ENCODE peak calls at places on chromosomes 5 and 9, in six cellular contexts. One of them, this sample, is unnamed.

GRCh38 chr9:104868687-104869404 is 59.1 kb downstream of the ABCA1 start:
- DNase-seq in A549: peak; percentile 68
- DNase-seq in GM12878: no peak
- DNase-seq in tibial nerve: peak; percentile 56
- DNase-seq in K562: peak; percentile 27
- DNase-seq in SK-N-SH: peak; percentile 37
- DNase-seq in this sample: peak; percentile 84

GRCh38 chr9:78620303-78620702 is 323.4 kb downstream of the PSAT1 start:
- DNase-seq in K562: no peak
- DNase-seq in tibial nerve: no peak
- DNase-seq in SK-N-SH: no peak
- DNase-seq in GM12878: no peak
- DNase-seq in A549: no peak
- DNase-seq in this sample: no peak

GRCh38 chr9:73133921-73134407 is 17.7 kb upstream of the ANXA1 start:
- DNase-seq in SK-N-SH: no peak
- DNase-seq in A549: no peak
- DNase-seq in GM12878: peak; percentile 42
- DNase-seq in tibial nerve: no peak
- DNase-seq in K562: no peak
- DNase-seq in this sample: no peak

GRCh38 chr9:132858756-132859155 is 19.3 kb downstream of the AK8 start:
- DNase-seq in GM12878: no peak
- DNase-seq in tibial nerve: no peak
- DNase-seq in K562: no peak
- DNase-seq in A549: no peak
- DNase-seq in SK-N-SH: no peak
- DNase-seq in this sample: no peak

GRCh38 chr5:144703776-144704175 is 533.1 kb downstream of the KCTD16 start:
- DNase-seq in tibial nerve: no peak
- DNase-seq in GM12878: no peak
- DNase-seq in SK-N-SH: no peak
- DNase-seq in A549: no peak
- DNase-seq in K562: no peak
- DNase-seq in this sample: no peak

GRCh38 chr9:116002624-116003023 is 151.0 kb upstream of the PAPPA start:
- DNase-seq in A549: no peak
- DNase-seq in GM12878: no peak
- DNase-seq in SK-N-SH: no peak
- DNase-seq in tibial nerve: no peak
- DNase-seq in K562: no peak
- DNase-seq in this sample: no peak

GRCh38 chr5:139637438-139638089 is 10.6 kb upstream of the CXXC5 start:
- DNase-seq in A549: no peak
- DNase-seq in SK-N-SH: peak; percentile 96
- DNase-seq in GM12878: no peak
- DNase-seq in tibial nerve: peak; percentile 82
- DNase-seq in K562: peak; percentile 88
- DNase-seq in this sample: peak; percentile 79

GRCh38 chr5:72658767-72659540 is 151.7 kb upstream of the ZNF366 start:
- DNase-seq in tibial nerve: no peak
- DNase-seq in SK-N-SH: no peak
- DNase-seq in A549: no peak
- DNase-seq in GM12878: no peak
- DNase-seq in K562: no peak
- DNase-seq in this sample: no peak

GRCh38 chr5:68336200-68336599 is 120.6 kb downstream of the PIK3R1 start:
- DNase-seq in A549: no peak
- DNase-seq in GM12878: no peak
- DNase-seq in SK-N-SH: no peak
- DNase-seq in tibial nerve: no peak
- DNase-seq in K562: no peak
- DNase-seq in this sample: no peak

GRCh38 chr9:20754556-20754955 is 70.5 kb downstream of the FOCAD start:
- DNase-seq in GM12878: no peak
- DNase-seq in K562: no peak
- DNase-seq in tibial nerve: no peak
- DNase-seq in SK-N-SH: no peak
- DNase-seq in A549: no peak
- DNase-seq in this sample: no peak

GRCh38 chr9:107447081-107447480 is 42.5 kb downstream of the KLF4 start:
- DNase-seq in SK-N-SH: no peak
- DNase-seq in GM12878: no peak
- DNase-seq in K562: no peak
- DNase-seq in tibial nerve: no peak
- DNase-seq in A549: no peak
- DNase-seq in this sample: no peak

GRCh38 chr5:81817980-81818379 is 67.1 kb upstream of the SSBP2 start:
- DNase-seq in SK-N-SH: no peak
- DNase-seq in tibial nerve: no peak
- DNase-seq in K562: no peak
- DNase-seq in A549: no peak
- DNase-seq in GM12878: no peak
- DNase-seq in this sample: no peak

GRCh38 chr9:93083592-93084470 is 12.2 kb upstream of the CARD19 start:
- DNase-seq in SK-N-SH: peak; percentile 3
- DNase-seq in K562: no peak
- DNase-seq in GM12878: no peak
- DNase-seq in tibial nerve: no peak
- DNase-seq in A549: no peak
- DNase-seq in this sample: no peak

DNA sequence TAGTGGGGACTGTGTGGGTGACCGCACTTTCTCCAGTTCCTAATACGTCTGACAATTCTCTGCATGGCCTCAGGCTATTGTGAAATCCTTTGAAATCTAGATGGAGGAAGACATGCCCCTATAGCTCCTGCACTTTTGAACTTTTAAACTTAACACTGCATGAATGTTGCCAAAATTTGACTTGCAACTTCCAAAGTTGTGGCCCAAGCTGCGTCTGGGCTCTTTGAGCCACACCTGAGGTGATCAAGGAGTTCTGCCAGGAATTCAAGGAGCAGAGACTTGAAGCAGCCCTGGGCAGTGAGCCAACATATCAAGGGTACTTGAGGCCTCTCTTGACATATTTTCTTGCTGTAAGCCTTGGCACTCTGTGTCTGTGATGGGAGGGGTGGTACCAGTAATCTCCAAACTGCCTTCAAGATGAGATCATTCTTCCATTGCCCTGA is 1336.1 kb upstream of the CDH9 start:
- DNase-seq in K562: no peak
- DNase-seq in A549: peak; percentile 6
- DNase-seq in tibial nerve: no peak
- DNase-seq in SK-N-SH: no peak
- DNase-seq in GM12878: no peak
- DNase-seq in this sample: no peak
- TF ChIP-seq EP300 in K562: no peak
- TF ChIP-seq EP300 in A549: peak; percentile 39
- TF ChIP-seq EP300 in tibial nerve: no peak
- TF ChIP-seq EP300 in SK-N-SH: no peak
- TF ChIP-seq EP300 in GM12878: no peak
- TF ChIP-seq EP300 in this sample: no peak

GRCh38 chr9:131839281-131840084 is 99.6 kb upstream of the RAPGEF1 start:
- DNase-seq in GM12878: no peak
- DNase-seq in K562: no peak
- DNase-seq in SK-N-SH: no peak
- DNase-seq in A549: no peak
- DNase-seq in tibial nerve: no peak
- DNase-seq in this sample: no peak
- H3K4me1 ChIP-seq in GM12878: no peaks in the 10 kb centered on the region
- H3K4me1 ChIP-seq in K562: peaks cover 10% of the 10 kb centered on the region
- H3K4me1 ChIP-seq in SK-N-SH: no peaks in the 10 kb centered on the region
- H3K4me1 ChIP-seq in A549: no peaks in the 10 kb centered on the region
- H3K4me1 ChIP-seq in tibial nerve: no peaks in the 10 kb centered on the region
- H3K4me1 ChIP-seq in this sample: no peaks in the 10 kb centered on the region

GRCh38 chr5:160466121-160466520 is 44.5 kb downstream of the PTTG1 start:
- DNase-seq in K562: no peak
- DNase-seq in A549: no peak
- DNase-seq in SK-N-SH: no peak
- DNase-seq in tibial nerve: no peak
- DNase-seq in GM12878: no peak
- DNase-seq in this sample: no peak
- H3K4me3 ChIP-seq in K562: no peak overlapping the region
- H3K4me3 ChIP-seq in A549: no peak overlapping the region
- H3K4me3 ChIP-seq in SK-N-SH: no peak overlapping the region
- H3K4me3 ChIP-seq in tibial nerve: no peak overlapping the region
- H3K4me3 ChIP-seq in GM12878: peak overlapping the region; percentile 45
- H3K4me3 ChIP-seq in this sample: no peak overlapping the region

GRCh38 chr5:103741984-103742383 is 179.4 kb upstream of the NUDT12 start:
- DNase-seq in tibial nerve: peak; percentile 32
- DNase-seq in A549: no peak
- DNase-seq in GM12878: no peak
- DNase-seq in SK-N-SH: no peak
- DNase-seq in K562: no peak
- DNase-seq in this sample: no peak

GRCh38 chr5:103743455-103743854 is 180.9 kb upstream of the NUDT12 start:
- DNase-seq in tibial nerve: no peak
- DNase-seq in GM12878: no peak
- DNase-seq in SK-N-SH: no peak
- DNase-seq in A549: no peak
- DNase-seq in K562: no peak
- DNase-seq in this sample: no peak

GRCh38 chr5:103744159-103744558 is 181.6 kb upstream of the NUDT12 start:
- DNase-seq in K562: no peak
- DNase-seq in A549: no peak
- DNase-seq in SK-N-SH: no peak
- DNase-seq in GM12878: no peak
- DNase-seq in tibial nerve: no peak
- DNase-seq in this sample: no peak

DNA sequence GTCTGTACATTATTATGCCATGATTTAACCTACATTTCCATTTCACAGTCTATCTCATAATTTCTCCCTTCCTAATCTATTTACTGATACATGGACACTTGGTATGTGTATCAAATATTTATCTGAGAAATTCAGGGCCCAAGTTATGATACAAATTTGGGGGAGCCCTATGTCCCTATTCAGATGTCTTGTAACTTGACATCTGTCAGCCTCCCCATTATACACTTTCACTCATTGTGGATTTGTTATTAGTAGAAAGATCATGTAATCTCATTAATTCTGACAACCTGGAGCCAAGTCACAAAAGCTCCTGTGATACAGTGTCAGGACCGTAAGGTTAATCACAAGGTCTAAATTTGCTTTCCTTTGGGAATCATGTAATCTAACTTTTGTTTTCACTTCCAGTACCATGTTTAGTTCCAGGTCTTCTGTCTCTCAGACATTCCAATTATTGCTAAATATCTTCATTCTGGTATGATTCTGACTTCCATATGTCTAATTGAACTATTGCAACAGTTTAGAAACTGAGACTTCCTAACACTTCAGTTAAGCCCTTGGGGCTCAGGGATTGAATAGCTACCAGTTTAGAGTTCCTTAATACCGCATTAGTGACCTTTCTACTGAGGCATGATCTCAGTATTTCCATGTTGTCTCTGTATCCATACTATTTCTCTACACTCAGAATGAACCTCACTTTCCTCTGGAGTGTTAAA is 182.9 kb upstream of the NUDT12 start:
- DNase-seq in GM12878: no peak
- DNase-seq in K562: no peak
- DNase-seq in A549: no peak
- DNase-seq in SK-N-SH: no peak
- DNase-seq in tibial nerve: no peak
- DNase-seq in this sample: no peak
- TF ChIP-seq EP300 in GM12878: no peak
- TF ChIP-seq EP300 in K562: no peak
- TF ChIP-seq EP300 in A549: no peak
- TF ChIP-seq EP300 in SK-N-SH: no peak
- TF ChIP-seq EP300 in tibial nerve: no peak
- TF ChIP-seq EP300 in this sample: no peak

DNA sequence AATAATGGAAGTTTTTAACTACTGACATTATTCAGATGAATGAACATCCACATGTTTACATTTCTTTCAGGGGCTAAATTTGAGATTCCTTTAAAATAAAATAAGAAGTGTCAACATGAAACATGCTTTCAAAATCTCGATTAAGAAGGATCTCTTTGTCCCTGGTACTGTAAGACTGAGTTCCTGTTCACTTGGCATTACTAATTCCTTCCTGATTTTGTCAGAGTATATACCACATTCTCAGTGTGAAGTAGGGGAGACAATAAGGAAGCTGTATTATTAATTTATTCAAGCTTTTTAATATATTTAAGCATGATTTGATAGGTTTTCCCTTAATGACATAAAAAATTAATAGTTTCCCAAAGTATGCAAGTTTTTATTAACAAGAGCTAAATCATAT is 81.5 kb upstream of the GRHPR start:
- DNase-seq in SK-N-SH: no peak
- DNase-seq in K562: no peak
- DNase-seq in tibial nerve: no peak
- DNase-seq in A549: no peak
- DNase-seq in GM12878: no peak
- DNase-seq in this sample: no peak
- H3K4me1 ChIP-seq in SK-N-SH: peaks cover 4% of the 10 kb centered on the region
- H3K4me1 ChIP-seq in K562: peaks cover 24% of the 10 kb centered on the region
- H3K4me1 ChIP-seq in tibial nerve: no peaks in the 10 kb centered on the region
- H3K4me1 ChIP-seq in A549: no peaks in the 10 kb centered on the region
- H3K4me1 ChIP-seq in GM12878: peaks cover 39% of the 10 kb centered on the region
- H3K4me1 ChIP-seq in this sample: no peaks in the 10 kb centered on the region

GRCh38 chr5:135190345-135191083 is 156.5 kb upstream of the PITX1 start:
- DNase-seq in GM12878: no peak
- DNase-seq in tibial nerve: no peak
- DNase-seq in K562: no peak
- DNase-seq in SK-N-SH: no peak
- DNase-seq in A549: no peak
- DNase-seq in this sample: no peak
- H3K4me3 ChIP-seq in GM12878: no peak overlapping the region
- H3K4me3 ChIP-seq in tibial nerve: peak overlapping the region; percentile 52
- H3K4me3 ChIP-seq in K562: peak overlapping the region; percentile 28
- H3K4me3 ChIP-seq in SK-N-SH: no peak overlapping the region
- H3K4me3 ChIP-seq in A549: peak overlapping the region; percentile 60
- H3K4me3 ChIP-seq in this sample: peak overlapping the region; percentile 33

GRCh38 chr5:109936996-109937395 is 247.3 kb downstream of the MAN2A1 start:
- DNase-seq in A549: no peak
- DNase-seq in GM12878: no peak
- DNase-seq in SK-N-SH: no peak
- DNase-seq in K562: no peak
- DNase-seq in tibial nerve: no peak
- DNase-seq in this sample: no peak

GRCh38 chr5:109937951-109938350 is 248.2 kb downstream of the MAN2A1 start:
- DNase-seq in K562: no peak
- DNase-seq in GM12878: no peak
- DNase-seq in SK-N-SH: no peak
- DNase-seq in A549: no peak
- DNase-seq in tibial nerve: no peak
- DNase-seq in this sample: no peak

GRCh38 chr5:109939109-109939682 is 249.5 kb downstream of the MAN2A1 start:
- DNase-seq in A549: no peak
- DNase-seq in GM12878: no peak
- DNase-seq in K562: no peak
- DNase-seq in tibial nerve: no peak
- DNase-seq in SK-N-SH: no peak
- DNase-seq in this sample: no peak

GRCh38 chr5:109938453-109938852 is 248.7 kb downstream of the MAN2A1 start:
- DNase-seq in tibial nerve: no peak
- DNase-seq in A549: no peak
- DNase-seq in SK-N-SH: no peak
- DNase-seq in K562: no peak
- DNase-seq in GM12878: no peak
- DNase-seq in this sample: no peak

DNA sequence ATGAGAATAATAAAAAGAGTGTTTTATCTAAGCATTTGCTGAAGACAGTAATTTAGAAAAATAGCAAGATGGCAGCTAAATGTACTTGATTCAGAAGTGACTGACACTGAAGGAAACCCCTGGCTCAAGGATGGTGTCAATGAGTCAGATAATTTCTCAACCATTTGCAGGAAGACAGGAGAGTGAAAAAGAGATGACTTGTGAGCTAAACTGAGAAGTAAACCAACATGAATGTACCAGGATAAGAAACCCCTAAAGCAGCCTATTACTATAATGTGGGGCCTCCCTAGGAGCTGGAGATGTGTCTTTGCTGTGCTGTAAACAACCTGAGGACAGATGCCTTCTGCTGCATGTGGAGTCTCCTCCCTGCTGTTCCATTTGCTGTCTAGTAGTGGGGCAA is 246.4 kb downstream of the MAN2A1 start:
- DNase-seq in tibial nerve: no peak
- DNase-seq in SK-N-SH: no peak
- DNase-seq in A549: no peak
- DNase-seq in K562: no peak
- DNase-seq in GM12878: no peak
- DNase-seq in this sample: no peak
- TF ChIP-seq EP300 in tibial nerve: no peak
- TF ChIP-seq EP300 in SK-N-SH: no peak
- TF ChIP-seq EP300 in A549: no peak
- TF ChIP-seq EP300 in K562: no peak
- TF ChIP-seq EP300 in GM12878: no peak
- TF ChIP-seq EP300 in this sample: no peak